ENCODE peak calls at places on chromosomes 12 and 14, in four cellular contexts. D, U, F and A are unnamed samples.

GRCh38 chr12:25924535-25925001 is 33.9 kb upstream of the RASSF8 start:
- DNase-seq in D (no peak), F (peak; percentile 70), U (no peak), A (no peak)

GRCh38 chr14:51638071-51638944 is 13.4 kb upstream of the FRMD6 start:
- DNase-seq in F (peak; percentile 84), D (peak; percentile 61), U (no peak), A (no peak)

GRCh38 chr12:89166525-89166934 is 185.8 kb downstream of the DUSP6 start:
- DNase-seq in F (no peak), D (no peak), U (no peak), A (no peak)

GRCh38 chr12:67388331-67389163 is 119.4 kb downstream of the CAND1 start:
- DNase-seq in F (peak; percentile 33), U (peak; percentile 16), D (no peak), A (no peak)

GRCh38 chr12:459430-460258 is at the start of gene B4GALNT3:
- DNase-seq in U (peak; percentile 31), D (peak; percentile 72), F (peak; percentile 70), A (no peak)

GRCh38 chr12:127562781-127563180 is 704.2 kb upstream of the TMEM132C start:
- DNase-seq in D (no peak), U (no peak), F (no peak), A (no peak)

GRCh38 chr12:132166093-132166492 is 21.8 kb downstream of the NOC4L start:
- DNase-seq in U (no peak), F (no peak), D (no peak), A (no peak)

GRCh38 chr12:122732170-122732569 is 1.5 kb upstream of the HCAR1 start:
- DNase-seq in F (no peak), U (no peak), D (no peak), A (no peak)

GRCh38 chr14:77279719-77280118 is 8.7 kb upstream of the NGB start:
- DNase-seq in D (no peak), F (no peak), U (no peak), A (no peak)